ENCODE peak calls at places on chromosomes 12 and 14, in six cellular contexts. R is AG04450; O is CD8-positive, alpha-beta memory T cell; J is cardiac muscle cell; E is A549; L is spleen. S is an unnamed sample.

GRCh38 chr12:58105225-58106119 is 164.1 kb downstream of the ATP23 start:
- DNase-seq in E (peak; percentile 14), L (no peak), O (no peak), J (no peak), R (no peak), S (no peak)

GRCh38 chr14:68977137-68977740 is 1.9 kb downstream of the ACTN1 start:
- DNase-seq in E (no peak), O (no peak), L (peak; percentile 78), R (no peak), J (peak; percentile 61), S (no peak)

GRCh38 chr12:27525373-27525772 is 1.4 kb downstream of the PPFIBP1 start:
- DNase-seq in O (no peak), R (no peak), E (peak; percentile 44), J (no peak), L (no peak), S (peak; percentile 30)

GRCh38 chr12:49872781-49873181 is 29.9 kb upstream of the BCDIN3D start:
- DNase-seq in J (no peak), L (no peak), E (no peak), R (peak; percentile 10), O (no peak), S (no peak)

GRCh38 chr12:27969011-27969900 is 3.3 kb downstream of the PTHLH start:
- DNase-seq in L (peak; percentile 74), E (peak; percentile 37), J (peak; percentile 55), R (no peak), O (no peak), S (peak; percentile 47)

GRCh38 chr12:44342371-44342770 is 506.5 kb downstream of the TMEM117 start:
- DNase-seq in O (no peak), R (no peak), L (no peak), E (no peak), J (no peak), S (no peak)

GRCh38 chr12:100141998-100142850 is 450 bp downstream of the BLTP3B start:
- DNase-seq in E (no peak), O (peak; percentile 29), J (peak; percentile 79), L (peak; percentile 93), R (no peak), S (peak; percentile 79)

GRCh38 chr12:95217377-95218163 is at the start of the genes FGD6 and VEZT:
- DNase-seq in R (peak; percentile 98), O (peak; percentile 94), L (peak; percentile 100), E (peak; percentile 95), J (peak; percentile 99), S (peak; percentile 99)

GRCh38 chr12:122086641-122087285 is 8.2 kb downstream of the MLXIP start:
- DNase-seq in R (no peak), J (no peak), E (no peak), L (no peak), O (no peak), S (no peak)

GRCh38 chr12:49288412-49288853 is 6.5 kb upstream of the PRPH start:
- DNase-seq in J (peak; percentile 62), R (no peak), E (peak; percentile 70), O (peak; percentile 51), L (peak; percentile 56), S (peak; percentile 65)

GRCh38 chr14:68910540-68910939 is 68.6 kb downstream of the ACTN1 start:
- DNase-seq in L (no peak), J (no peak), E (no peak), O (no peak), R (no peak), S (no peak)

GRCh38 chr14:99720941-99721791 is 37.1 kb downstream of the CYP46A1 start:
- DNase-seq in E (no peak), J (no peak), R (no peak), L (no peak), O (no peak), S (no peak)

GRCh38 chr12:14948672-14949071 is 10.3 kb upstream of the ERP27 start:
- DNase-seq in O (peak; percentile 32), E (no peak), J (peak; percentile 53), R (peak; percentile 69), L (no peak), S (peak; percentile 81)

GRCh38 chr14:97850886-97851285 is 1053.7 kb downstream of the VRK1 start:
- DNase-seq in L (no peak), E (no peak), J (no peak), O (no peak), R (no peak), S (no peak)

GRCh38 chr14:22221508-22221907 is 367.5 kb downstream of the DAD1 start:
- DNase-seq in L (no peak), J (no peak), E (peak; percentile 9), O (no peak), R (no peak), S (no peak)

GRCh38 chr14:21109377-21110260 is 8.8 kb downstream of the TMEM253 start:
- DNase-seq in E (no peak), O (no peak), L (no peak), J (no peak), R (no peak), S (no peak)

GRCh38 chr12:45049912-45050318 is 984 bp downstream of the DBX2 start:
- DNase-seq in O (no peak), R (no peak), L (no peak), J (no peak), E (no peak), S (no peak)

GRCh38 chr12:68532887-68533248 is 77.8 kb upstream of the RAP1B start:
- DNase-seq in J (no peak), E (no peak), R (no peak), O (no peak), L (no peak), S (no peak)

DNA sequence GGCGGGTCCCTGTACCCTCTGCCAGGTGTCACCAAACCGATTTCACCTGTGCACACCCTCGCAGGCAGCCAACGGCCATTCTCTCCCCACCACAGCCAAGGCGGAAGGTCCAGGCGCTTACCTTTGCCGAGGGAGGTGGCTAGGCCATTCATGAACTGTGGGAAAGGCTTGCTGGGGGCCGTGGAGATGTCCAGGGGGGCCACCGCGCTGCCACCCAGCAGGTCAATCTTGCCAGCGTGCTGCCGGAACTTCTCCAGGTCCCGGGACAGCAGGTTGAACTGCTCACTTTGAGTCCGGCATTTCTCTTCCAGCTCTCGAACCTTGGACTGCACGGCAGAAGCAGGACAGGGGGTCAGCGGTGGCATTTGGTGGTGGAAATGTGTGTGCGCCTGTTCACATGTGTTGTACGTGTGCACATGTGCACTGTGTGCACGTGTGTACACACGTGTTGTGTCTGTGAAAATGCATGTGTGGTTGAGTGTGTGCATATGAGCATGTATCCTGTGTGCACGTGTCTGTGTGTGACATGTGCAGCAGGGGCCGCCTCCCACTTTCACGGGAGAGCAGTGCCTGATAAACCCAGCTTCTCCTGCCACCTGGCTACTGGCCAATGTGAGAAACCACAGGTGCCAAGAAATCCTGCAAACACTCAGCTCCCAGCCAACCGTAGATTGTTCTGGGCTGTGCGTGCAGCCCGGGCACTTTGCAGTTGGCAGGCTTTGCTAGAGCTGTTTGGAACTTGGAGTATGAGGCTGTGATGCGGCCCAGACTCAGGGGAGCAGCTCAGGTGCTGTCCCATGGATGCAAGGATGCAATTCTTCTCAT is 118.9 kb downstream of the PIWIL1 start:
- DNase-seq in L (no peak), R (no peak), E (no peak), O (no peak), J (no peak), S (no peak)
- H3K9me3 ChIP-seq in L (no peaks in the 10 kb centered on the region), R (peaks cover 97% of the 10 kb centered on the region), E (no peaks in the 10 kb centered on the region), O (no peaks in the 10 kb centered on the region), J (no peaks in the 10 kb centered on the region), S (no peaks in the 10 kb centered on the region)

GRCh38 chr12:19224746-19225145 is 95.2 kb downstream of the PLEKHA5 start:
- DNase-seq in L (no peak), E (no peak), O (no peak), R (no peak), J (no peak), S (no peak)

GRCh38 chr12:19230299-19230866 is 100.8 kb downstream of the PLEKHA5 start:
- DNase-seq in J (no peak), E (no peak), L (peak; percentile 73), R (no peak), O (no peak), S (no peak)

GRCh38 chr12:19230896-19231295 is 101.4 kb downstream of the PLEKHA5 start:
- DNase-seq in L (no peak), R (no peak), O (no peak), J (no peak), E (no peak), S (no peak)

GRCh38 chr12:19227190-19227879 is 97.8 kb downstream of the PLEKHA5 start:
- DNase-seq in E (no peak), J (no peak), R (no peak), L (no peak), O (no peak), S (no peak)

GRCh38 chr12:19227880-19228210 is 98.3 kb downstream of the PLEKHA5 start:
- DNase-seq in O (no peak), J (no peak), E (no peak), R (no peak), L (no peak), S (no peak)
- H3K4me3 ChIP-seq in O (no peak overlapping the region), J (no peak overlapping the region), E (no peak overlapping the region), R (no peak overlapping the region), L (no peak overlapping the region), S (no peak overlapping the region)

DNA sequence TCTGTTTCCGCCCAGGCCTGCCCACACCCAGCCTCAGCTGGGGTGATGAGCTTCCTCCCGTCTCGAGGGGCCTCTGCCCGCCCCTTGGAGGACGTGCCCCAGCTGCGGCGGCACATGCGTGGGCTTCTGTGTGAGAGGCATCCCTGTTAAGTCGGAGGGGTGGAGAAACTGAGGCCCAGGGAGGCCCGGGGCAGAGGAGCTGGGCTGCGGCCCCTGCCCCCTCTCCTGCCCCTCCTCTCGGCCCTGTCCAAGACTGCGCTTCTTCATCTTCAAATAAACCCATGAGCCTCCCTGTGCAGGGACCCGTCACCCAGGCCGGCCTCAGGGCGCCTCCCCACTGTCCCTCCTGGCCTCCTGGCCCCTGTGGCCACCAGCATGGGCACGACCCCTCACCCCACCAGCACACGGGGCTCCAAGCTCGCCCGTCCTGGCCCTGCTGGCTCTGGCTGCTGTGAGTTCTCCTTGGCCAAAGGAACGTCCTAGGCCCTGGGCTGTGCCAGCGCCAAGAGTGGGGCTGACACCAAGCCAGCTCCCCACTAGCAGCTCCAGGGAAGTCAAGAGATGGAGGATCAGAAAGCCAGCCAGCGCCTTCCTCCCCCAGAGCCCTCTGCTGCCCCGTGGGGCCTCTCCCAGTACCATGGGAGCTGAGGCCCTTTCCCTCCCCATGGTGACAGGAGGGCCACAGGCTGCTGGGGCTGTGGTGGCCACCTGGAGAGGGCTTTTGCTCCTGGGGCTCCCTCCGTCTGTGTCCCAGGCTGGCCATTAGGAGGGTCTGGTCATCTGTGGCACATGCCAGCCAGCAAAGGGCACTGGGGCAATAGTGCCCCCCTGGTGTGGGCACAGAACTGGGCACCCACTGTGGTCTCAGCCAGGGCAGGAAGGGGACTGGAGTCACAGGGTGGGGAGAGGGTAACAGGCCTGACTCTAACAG is 180.4 kb downstream of the KIF26A start:
- DNase-seq in R (no peak), L (peak; percentile 63), E (no peak), J (no peak), O (no peak), S (peak; percentile 33)
- H3K9me3 ChIP-seq in R (peaks cover 97% of the 10 kb centered on the region), L (no peaks in the 10 kb centered on the region), E (no peaks in the 10 kb centered on the region), J (no peaks in the 10 kb centered on the region), O (no peaks in the 10 kb centered on the region), S (no peaks in the 10 kb centered on the region)

GRCh38 chr12:13087766-13088165 is 15.7 kb downstream of the GSG1 start:
- DNase-seq in E (no peak), O (no peak), R (no peak), L (no peak), J (no peak), S (no peak)
- H3K4me3 ChIP-seq in E (no peak overlapping the region), O (no peak overlapping the region), R (no peak overlapping the region), L (no peak overlapping the region), J (no peak overlapping the region), S (no peak overlapping the region)

GRCh38 chr14:24563505-24563904 is 12.5 kb downstream of the CTSG start:
- DNase-seq in O (no peak), J (no peak), E (no peak), L (no peak), R (no peak), S (no peak)

GRCh38 chr14:24566318-24566717 is 9.7 kb downstream of the CTSG start:
- DNase-seq in L (no peak), O (no peak), E (no peak), J (no peak), R (no peak), S (no peak)

GRCh38 chr14:24565766-24566165 is 10.3 kb downstream of the CTSG start:
- DNase-seq in O (no peak), R (no peak), E (no peak), L (no peak), J (no peak), S (no peak)
- H3K9me3 ChIP-seq in O (no peaks in the 10 kb centered on the region), R (no peaks in the 10 kb centered on the region), E (no peaks in the 10 kb centered on the region), L (peaks cover 20% of the 10 kb centered on the region), J (no peaks in the 10 kb centered on the region), S (no peaks in the 10 kb centered on the region)